ENCODE peak calls at places on chromosomes 6 and 20, in six cellular contexts. K is neuronal stem cell, B is lower lobe of right lung, T is A549, L is IMR-90, N is pancreas. R is an unnamed sample. For H3K4me1 and H3K9me3, the result is how much of the 10 kb centered on the place peaks cover.

GRCh38 chr20:56360899-56361199 is 2.1 kb downstream of the FAM210B start:
- DNase-seq in K (no peak), B (no peak), T (no peak), L (no peak), N (no peak), R (peak)

GRCh38 chr6:144805049-144805448 is 519.9 kb downstream of the UTRN start:
- DNase-seq in K (no peak), B (no peak), T (no peak), L (no peak), N (no peak), R (no peak)

GRCh38 chr6:135093578-135093977 is 39.0 kb upstream of the HBS1L start:
- DNase-seq in K (no peak), B (no peak), T (no peak), L (no peak), N (no peak), R (no peak)

GRCh38 chr20:13337090-13337784 is 116.2 kb downstream of the ISM1 start:
- DNase-seq in K (no peak), B (no peak), T (peak), L (no peak), N (no peak), R (no peak)

GRCh38 chr6:148359228-148359627 is 16.6 kb downstream of the SASH1 start:
- DNase-seq in K (no peak), B (no peak), T (no peak), L (no peak), N (no peak), R (no peak)

GRCh38 chr6:30599625-30600324 is 17.3 kb downstream of the PPP1R10 start:
- DNase-seq in K (no peak), B (no peak), T (no peak), L (no peak), N (no peak), R (no peak)

GRCh38 chr20:59752704-59753460 is 148.5 kb downstream of the PHACTR3 start:
- DNase-seq in K (no peak), B (no peak), T (no peak), L (no peak), N (no peak), R (no peak)

GRCh38 chr6:158558415-158559306 is 1.2 kb upstream of the TMEM181 start:
- DNase-seq in K (no peak), B (no peak), T (no peak), L (no peak), N (no peak), R (no peak)

GRCh38 chr6:138824482-138825134 is 28.7 kb downstream of the ECT2L start:
- DNase-seq in K (no peak), B (no peak), T (no peak), L (peak), N (no peak), R (no peak)

GRCh38 chr6:165653196-165653595 is 9.8 kb downstream of the PDE10A start:
- DNase-seq in K (no peak), B (no peak), T (no peak), L (peak), N (no peak), R (no peak)

GRCh38 chr6:30206799-30207618 is 6.2 kb downstream of the TRIM26 start:
- DNase-seq in K (no peak), B (no peak), T (peak), L (peak), N (no peak), R (peak)

GRCh38 chr6:43838276-43839036 is 68.4 kb downstream of the VEGFA start:
- DNase-seq in K (no peak), B (peak), T (peak), L (peak), N (peak), R (peak)

GRCh38 chr6:31794294-31794865 is 1.2 kb downstream of the VARS1 start:
- DNase-seq in K (no peak), B (no peak), T (no peak), L (peak), N (no peak), R (no peak)

GRCh38 chr6:165988306-165988756 is 179.3 kb downstream of the TBXT start:
- DNase-seq in K (no peak), B (no peak), T (no peak), L (no peak), N (no peak), R (no peak)

GRCh38 chr6:113184291-113184690 is 672.9 kb upstream of the MARCKS start:
- DNase-seq in K (no peak), B (no peak), T (peak), L (peak), N (no peak), R (no peak)

GRCh38 chr6:34951741-34952140 is 62.7 kb downstream of the ANKS1A start:
- DNase-seq in K (no peak), B (no peak), T (no peak), L (no peak), N (no peak), R (no peak)

GRCh38 chr20:7195704-7196103 is 428.2 kb downstream of the BMP2 start:
- DNase-seq in K (no peak), B (no peak), T (peak), L (no peak), N (no peak), R (no peak)

GRCh38 chr6:127921982-127922381 is 21.1 kb upstream of the THEMIS start:
- DNase-seq in K (no peak), B (no peak), T (no peak), L (no peak), N (no peak), R (no peak)
- H3K4me1 ChIP-seq in K (under half), B (under half), T (under half), L (under half), N (under half), R (under half)

GRCh38 chr6:324116-324728 is 31.9 kb downstream of the DUSP22 start:
- DNase-seq in K (no peak), B (peak), T (no peak), L (no peak), N (no peak), R (no peak)
- H3K9me3 ChIP-seq in K (under half), B (under half), T (under half), L (under half), N (under half), R (under half)

GRCh38 chr20:38804682-38805501 is 605 bp upstream of the PPP1R16B start:
- DNase-seq in K (peak), B (peak), T (no peak), L (no peak), N (no peak), R (no peak)
- H3K4me1 ChIP-seq in K (under half), B (under half), T (under half), L (under half), N (under half), R (under half)

DNA sequence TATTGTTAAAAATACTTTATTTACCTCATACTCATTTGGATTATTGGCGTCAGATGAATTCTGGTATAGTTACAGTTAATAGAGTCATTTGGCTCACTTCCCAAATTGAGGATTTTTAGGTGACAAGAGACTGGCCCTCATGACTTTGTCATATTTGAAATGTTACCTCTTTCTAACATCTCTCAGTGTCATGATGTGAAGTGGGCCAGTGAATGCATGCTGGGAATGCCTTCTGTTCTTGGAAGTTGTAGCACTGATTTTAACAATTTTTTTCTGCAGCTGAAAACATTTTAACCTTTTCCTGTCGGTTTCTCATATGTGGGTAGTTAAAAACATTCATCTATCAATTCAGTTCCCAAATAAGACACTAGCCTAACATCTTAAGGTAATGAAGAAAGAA is 109.8 kb downstream of the B3GAT2 start:
- DNase-seq in K (no peak), B (no peak), T (no peak), L (no peak), N (no peak), R (no peak)
- H3K9me3 ChIP-seq in K (under half), B (under half), T (under half), L (under half), N (under half), R (under half)

DNA sequence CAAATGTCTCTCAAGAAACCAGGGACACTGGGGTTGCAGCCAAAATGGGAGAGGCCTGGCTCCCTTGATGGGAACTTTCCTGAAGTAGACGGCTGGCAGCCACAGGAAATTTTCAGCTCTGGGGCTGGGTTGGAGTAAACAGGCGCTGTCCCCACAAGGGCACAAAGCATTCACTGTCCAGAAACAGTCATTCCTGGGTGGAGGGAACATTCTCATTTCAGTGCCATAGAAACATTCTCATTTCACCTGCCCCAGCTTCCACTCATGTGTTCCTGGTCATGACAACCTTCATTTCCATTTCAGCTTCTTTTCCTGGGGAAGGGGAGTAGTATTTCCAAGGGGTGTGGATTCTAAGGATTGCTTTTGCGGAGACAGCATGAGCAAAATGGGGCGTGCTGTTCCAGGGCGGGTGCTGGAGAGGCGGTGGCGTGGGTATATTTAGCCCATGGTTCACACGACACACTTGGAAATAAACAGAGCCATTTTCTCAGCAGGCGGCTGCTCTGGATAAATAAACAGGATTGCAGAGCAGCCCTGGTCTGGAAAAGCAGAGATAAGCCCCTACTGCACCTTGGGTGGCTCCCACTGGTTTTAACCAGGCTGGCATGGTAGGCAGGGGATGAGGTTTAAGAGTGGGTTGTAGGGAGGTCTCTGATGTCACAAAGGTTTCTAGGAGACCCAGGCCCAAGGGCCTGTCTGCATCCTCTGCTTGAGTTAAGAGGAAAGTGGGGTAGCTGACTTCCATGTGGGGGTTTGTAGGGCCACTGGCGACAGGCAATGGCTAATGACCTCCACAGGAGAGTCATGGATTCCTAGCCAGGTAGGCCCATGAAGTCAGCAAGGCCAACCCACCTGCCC is 32.9 kb downstream of the COX4I2 start:
- DNase-seq in K (no peak), B (peak), T (no peak), L (peak), N (peak), R (peak)
- H3K4me1 ChIP-seq in K (under half), B (half or more), T (half or more), L (under half), N (under half), R (under half)

GRCh38 chr6:291697-292505 is at the start of gene DUSP22:
- DNase-seq in K (peak), B (peak), T (peak), L (peak), N (peak), R (peak)

GRCh38 chr6:290111-290932 is 2.0 kb upstream of the DUSP22 start:
- DNase-seq in K (no peak), B (no peak), T (no peak), L (no peak), N (no peak), R (no peak)

GRCh38 chr6:292506-293184 is 358 bp downstream of the DUSP22 start:
- DNase-seq in K (peak), B (peak), T (peak), L (peak), N (peak), R (peak)

GRCh38 chr6:293185-294174 is 1.2 kb downstream of the DUSP22 start:
- DNase-seq in K (no peak), B (no peak), T (no peak), L (no peak), N (no peak), R (no peak)

DNA sequence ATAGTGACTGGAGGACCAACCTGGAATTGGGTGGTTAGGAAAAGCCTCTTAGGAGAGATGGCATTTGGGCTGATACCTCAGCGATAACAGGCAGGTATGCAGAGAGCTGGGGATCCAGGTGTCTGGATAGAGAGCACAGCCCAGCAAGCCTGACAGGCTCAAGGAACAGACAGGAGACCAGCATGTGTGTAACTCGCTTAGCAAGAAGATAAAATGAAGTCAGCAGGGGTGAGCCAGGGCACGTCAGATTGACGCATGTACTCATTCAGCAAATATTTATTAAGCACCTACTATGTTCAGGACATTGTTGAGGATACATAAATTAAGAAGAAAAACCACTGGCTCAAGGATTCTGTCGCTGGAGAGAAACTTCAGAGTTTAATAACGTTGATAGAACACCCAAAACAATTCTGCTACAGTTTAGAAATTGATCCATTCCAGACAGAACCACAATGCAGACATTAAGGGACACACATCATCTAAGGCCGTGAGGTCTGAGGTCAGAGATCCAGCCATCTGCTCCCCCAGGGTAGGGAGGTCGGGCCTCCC is 1.1 kb upstream of the DUSP22 start:
- DNase-seq in K (no peak), B (no peak), T (peak), L (no peak), N (peak), R (no peak)
- H3K9me3 ChIP-seq in K (under half), B (under half), T (under half), L (under half), N (under half), R (under half)

GRCh38 chr20:46559001-46559400 is 8.5 kb upstream of the OCSTAMP start:
- DNase-seq in K (no peak), B (no peak), T (no peak), L (no peak), N (no peak), R (no peak)

GRCh38 chr20:46559685-46560440 is 9.4 kb upstream of the OCSTAMP start:
- DNase-seq in K (no peak), B (no peak), T (no peak), L (no peak), N (no peak), R (no peak)

GRCh38 chr20:46558511-46558959 is 8.1 kb upstream of the OCSTAMP start:
- DNase-seq in K (no peak), B (no peak), T (peak), L (peak), N (no peak), R (peak)

GRCh38 chr20:46555370-46555956 is 5.0 kb upstream of the OCSTAMP start:
- DNase-seq in K (no peak), B (no peak), T (no peak), L (no peak), N (no peak), R (no peak)

GRCh38 chr20:46557231-46557956 is 6.9 kb upstream of the OCSTAMP start:
- DNase-seq in K (no peak), B (no peak), T (no peak), L (peak), N (no peak), R (no peak)
- H3K4me1 ChIP-seq in K (under half), B (under half), T (under half), L (under half), N (under half), R (under half)